ENCODE peak calls at places on chromosomes 12 and 14, in nine cellular contexts. A is kidney epithelial cell, E is left ventricle myocardium inferior, K is heart right ventricle, O is stomach, T is upper lobe of right lung, U is astrocyte of the spinal cord, P is upper lobe of left lung, D is GM12865. M is an unnamed sample.

GRCh38 chr12:49622501-49623141 is 740 bp upstream of the PRPF40B start:
- DNase-seq in A (no peak), E (no peak), K (no peak), O (peak), T (no peak), U (no peak), P (peak), D (peak), M (no peak)

GRCh38 chr14:65446159-65446558 is 33.6 kb downstream of the FUT8 start:
- DNase-seq in A (no peak), E (no peak), K (no peak), O (no peak), T (no peak), U (no peak), P (no peak), D (no peak), M (no peak)

GRCh38 chr14:35370969-35371368 is 33.6 kb downstream of the NFKBIA start:
- DNase-seq in A (no peak), E (no peak), K (no peak), O (no peak), T (no peak), U (no peak), P (no peak), D (no peak), M (no peak)

GRCh38 chr14:73759183-73759713 is 45.1 kb upstream of the PNMA1 start:
- DNase-seq in A (no peak), E (peak), K (peak), O (peak), T (peak), U (peak), P (peak), D (peak), M (no peak)

GRCh38 chr14:54813081-54813480 is 89.5 kb downstream of the GCH1 start:
- DNase-seq in A (no peak), E (no peak), K (no peak), O (no peak), T (no peak), U (no peak), P (no peak), D (no peak), M (no peak)

GRCh38 chr12:8033153-8034044 is 883 bp downstream of the FOXJ2 start:
- DNase-seq in A (no peak), E (peak), K (peak), O (no peak), T (no peak), U (peak), P (no peak), D (peak), M (peak)

GRCh38 chr12:1819050-1819449 is 1.3 kb upstream of the LRTM2 start:
- DNase-seq in A (no peak), E (no peak), K (no peak), O (no peak), T (no peak), U (no peak), P (no peak), D (no peak), M (no peak)

GRCh38 chr12:123063535-123063934 is 83.1 kb downstream of the ARL6IP4 start:
- DNase-seq in A (no peak), E (no peak), K (no peak), O (no peak), T (no peak), U (no peak), P (no peak), D (peak), M (no peak)

GRCh38 chr14:100603341-100604125 is 16.3 kb upstream of the BEGAIN start:
- DNase-seq in A (no peak), E (no peak), K (no peak), O (no peak), T (peak), U (no peak), P (no peak), D (no peak), M (no peak)

GRCh38 chr12:111363578-111363977 is 5.3 kb downstream of the PHETA1 start:
- DNase-seq in A (peak), E (no peak), K (no peak), O (no peak), T (no peak), U (peak), P (no peak), D (no peak), M (no peak)

GRCh38 chr14:96197969-96198368 is 6.7 kb upstream of the BDKRB2 start:
- DNase-seq in A (no peak), E (no peak), K (peak), O (no peak), T (no peak), U (no peak), P (peak), D (no peak), M (no peak)

GRCh38 chr12:125314051-125314882 is 249.0 kb downstream of the AACS start:
- DNase-seq in A (no peak), E (no peak), K (no peak), O (no peak), T (no peak), U (no peak), P (no peak), D (no peak), M (no peak)

GRCh38 chr12:101881228-101881627 is 3.8 kb downstream of the DRAM1 start:
- DNase-seq in A (no peak), E (no peak), K (no peak), O (no peak), T (no peak), U (no peak), P (no peak), D (no peak), M (no peak)

GRCh38 chr14:51447411-51447810 is 204.3 kb upstream of the FRMD6 start:
- DNase-seq in A (no peak), E (no peak), K (no peak), O (no peak), T (no peak), U (no peak), P (no peak), D (no peak), M (no peak)

GRCh38 chr12:27843714-27844245 is 63.7 kb upstream of the MANSC4 start:
- DNase-seq in A (no peak), E (no peak), K (no peak), O (no peak), T (no peak), U (peak), P (no peak), D (no peak), M (no peak)

GRCh38 chr12:26369588-26369987 is 174.2 kb downstream of the SSPN start:
- DNase-seq in A (peak), E (no peak), K (no peak), O (no peak), T (no peak), U (peak), P (no peak), D (no peak), M (no peak)

GRCh38 chr14:58227096-58227819 is 17.4 kb upstream of the PSMA3 start:
- DNase-seq in A (no peak), E (no peak), K (no peak), O (no peak), T (no peak), U (no peak), P (no peak), D (no peak), M (no peak)

GRCh38 chr14:68694516-68695235 is 98.2 kb downstream of the ZFP36L1 start:
- DNase-seq in A (no peak), E (no peak), K (no peak), O (no peak), T (no peak), U (peak), P (no peak), D (no peak), M (no peak)

GRCh38 chr14:92408186-92408585 is 85.2 kb downstream of the SLC24A4 start:
- DNase-seq in A (no peak), E (no peak), K (no peak), O (no peak), T (no peak), U (peak), P (no peak), D (no peak), M (no peak)

GRCh38 chr12:4874671-4875070 is 35.0 kb upstream of the KCNA1 start:
- DNase-seq in A (no peak), E (no peak), K (no peak), O (no peak), T (no peak), U (no peak), P (no peak), D (no peak), M (no peak)

GRCh38 chr14:54127526-54127925 is 170.9 kb upstream of the BMP4 start:
- DNase-seq in A (no peak), E (no peak), K (no peak), O (no peak), T (no peak), U (peak), P (no peak), D (no peak), M (no peak)

GRCh38 chr14:72810201-72810600 is 83.7 kb downstream of the DPF3 start:
- DNase-seq in A (no peak), E (no peak), K (no peak), O (no peak), T (no peak), U (no peak), P (no peak), D (no peak), M (no peak)

GRCh38 chr14:70754989-70755388 is 54.3 kb downstream of the MAP3K9 start:
- DNase-seq in A (peak), E (no peak), K (no peak), O (peak), T (peak), U (peak), P (no peak), D (no peak), M (no peak)

GRCh38 chr12:82414926-82415325 is 56.6 kb downstream of the METTL25 start:
- DNase-seq in A (no peak), E (no peak), K (no peak), O (no peak), T (no peak), U (peak), P (no peak), D (no peak), M (no peak)

GRCh38 chr14:66003082-66003740 is 483.0 kb upstream of the CCDC196 start:
- DNase-seq in A (no peak), E (no peak), K (no peak), O (no peak), T (no peak), U (no peak), P (no peak), D (no peak), M (no peak)

GRCh38 chr12:24482044-24482443 is 466.9 kb downstream of the BCAT1 start:
- DNase-seq in A (no peak), E (no peak), K (no peak), O (no peak), T (no peak), U (no peak), P (no peak), D (no peak), M (no peak)

DNA sequence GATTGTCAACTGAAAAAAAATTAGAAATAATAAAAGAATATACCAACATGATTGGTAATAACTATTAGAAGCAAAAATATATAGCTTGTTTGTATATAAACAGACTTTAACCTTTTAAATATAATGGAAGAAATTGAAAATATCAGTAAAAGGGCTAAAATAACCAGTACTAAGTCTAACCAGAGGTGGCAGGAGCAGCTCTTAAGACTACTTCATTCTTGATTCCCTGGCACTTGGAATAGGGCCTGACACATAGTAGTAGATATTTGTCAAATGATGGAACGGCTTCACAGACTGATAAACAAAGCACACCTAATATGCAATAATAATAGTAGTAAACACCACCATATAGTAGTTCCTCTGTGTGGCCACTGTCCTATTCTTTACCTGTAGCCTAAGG is 9.4 kb downstream of the TMEM63C start:
- DNase-seq in A (no peak), E (no peak), K (no peak), O (no peak), T (no peak), U (no peak), P (no peak), D (no peak), M (no peak)
- TF ChIP-seq CTCF in A (no peak), E (no peak), K (no peak), O (no peak), T (no peak), U (no peak), P (no peak), D (no peak), M (no peak)

DNA sequence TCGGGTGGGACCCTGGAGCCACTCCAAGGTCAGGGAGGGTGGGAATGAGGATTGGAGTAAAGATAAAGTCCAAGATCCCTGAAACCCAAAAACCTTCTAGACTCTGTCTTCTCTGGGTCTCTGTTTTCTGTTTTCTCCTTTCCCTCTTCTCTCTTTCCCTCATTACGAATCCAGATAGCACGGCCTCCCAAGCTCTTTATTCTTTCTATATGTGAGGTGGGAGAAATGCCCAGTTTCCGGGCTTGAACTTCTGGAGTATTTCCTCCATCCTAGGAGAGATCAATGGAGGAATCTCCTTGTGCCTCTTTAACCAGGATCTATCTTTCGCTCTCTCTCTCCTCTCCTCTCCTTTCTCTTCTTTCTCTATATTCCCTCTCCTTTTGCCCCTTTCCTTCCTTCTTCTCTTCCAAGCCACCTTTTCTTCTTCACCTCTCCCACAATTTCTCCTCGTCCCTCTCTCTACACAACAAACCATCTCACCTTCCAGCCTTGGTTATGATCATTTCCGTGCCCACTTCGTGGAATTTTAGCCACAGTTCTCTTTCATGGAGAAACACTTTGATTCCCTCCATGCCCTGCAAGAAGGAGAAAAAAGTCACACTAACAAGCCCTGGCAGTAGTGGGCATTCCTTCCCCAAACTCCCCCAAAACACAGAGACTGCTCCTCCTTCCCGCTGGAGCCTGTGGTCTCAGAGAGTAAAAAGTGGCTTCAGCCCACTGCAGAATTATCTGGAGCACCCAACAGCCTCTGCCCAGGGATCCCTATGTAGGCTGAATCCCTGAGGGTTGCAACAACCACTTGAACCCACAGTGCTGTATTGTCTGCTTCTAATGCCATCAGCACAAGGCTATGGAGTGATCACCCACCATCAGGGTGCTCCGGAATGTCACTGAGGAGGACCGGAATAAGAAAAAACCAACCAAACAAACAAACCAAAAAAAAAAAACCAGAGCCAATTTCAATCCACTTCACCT is 4.3 kb downstream of the TBX5 start:
- DNase-seq in A (no peak), E (no peak), K (no peak), O (no peak), T (no peak), U (no peak), P (no peak), D (no peak), M (no peak)
- TF ChIP-seq CTCF in A (no peak), E (no peak), K (no peak), O (no peak), T (no peak), U (no peak), P (no peak), D (no peak), M (no peak)

GRCh38 chr12:75491169-75491568 is 10.6 kb downstream of the GLIPR1 start:
- DNase-seq in A (no peak), E (no peak), K (no peak), O (no peak), T (no peak), U (no peak), P (no peak), D (no peak), M (no peak)

GRCh38 chr12:75487310-75487709 is 6.8 kb downstream of the GLIPR1 start:
- DNase-seq in A (no peak), E (no peak), K (no peak), O (no peak), T (no peak), U (no peak), P (no peak), D (no peak), M (no peak)

GRCh38 chr12:75489187-75489586 is 8.6 kb downstream of the GLIPR1 start:
- DNase-seq in A (no peak), E (no peak), K (no peak), O (no peak), T (no peak), U (no peak), P (no peak), D (no peak), M (no peak)

GRCh38 chr12:75489613-75490210 is 9.2 kb downstream of the GLIPR1 start:
- DNase-seq in A (no peak), E (no peak), K (no peak), O (no peak), T (no peak), U (peak), P (no peak), D (peak), M (no peak)

GRCh38 chr12:75488553-75488952 is 8.0 kb downstream of the GLIPR1 start:
- DNase-seq in A (no peak), E (no peak), K (no peak), O (no peak), T (no peak), U (peak), P (no peak), D (peak), M (no peak)
- TF ChIP-seq CTCF in A (peak), E (peak), K (peak), O (peak), T (peak), U (peak), P (peak), D (peak), M (peak)

GRCh38 chr14:85530626-85531025 is 682 bp downstream of the FLRT2 start:
- DNase-seq in A (no peak), E (no peak), K (no peak), O (no peak), T (no peak), U (no peak), P (no peak), D (no peak), M (no peak)

GRCh38 chr14:85531141-85531593 is 1.2 kb downstream of the FLRT2 start:
- DNase-seq in A (no peak), E (peak), K (no peak), O (peak), T (peak), U (peak), P (peak), D (no peak), M (no peak)

GRCh38 chr14:85532981-85533820 is 3.3 kb downstream of the FLRT2 start:
- DNase-seq in A (no peak), E (peak), K (peak), O (peak), T (peak), U (peak), P (peak), D (no peak), M (no peak)

GRCh38 chr14:85532570-85532969 is 2.6 kb downstream of the FLRT2 start:
- DNase-seq in A (no peak), E (no peak), K (no peak), O (no peak), T (no peak), U (no peak), P (no peak), D (no peak), M (no peak)

DNA sequence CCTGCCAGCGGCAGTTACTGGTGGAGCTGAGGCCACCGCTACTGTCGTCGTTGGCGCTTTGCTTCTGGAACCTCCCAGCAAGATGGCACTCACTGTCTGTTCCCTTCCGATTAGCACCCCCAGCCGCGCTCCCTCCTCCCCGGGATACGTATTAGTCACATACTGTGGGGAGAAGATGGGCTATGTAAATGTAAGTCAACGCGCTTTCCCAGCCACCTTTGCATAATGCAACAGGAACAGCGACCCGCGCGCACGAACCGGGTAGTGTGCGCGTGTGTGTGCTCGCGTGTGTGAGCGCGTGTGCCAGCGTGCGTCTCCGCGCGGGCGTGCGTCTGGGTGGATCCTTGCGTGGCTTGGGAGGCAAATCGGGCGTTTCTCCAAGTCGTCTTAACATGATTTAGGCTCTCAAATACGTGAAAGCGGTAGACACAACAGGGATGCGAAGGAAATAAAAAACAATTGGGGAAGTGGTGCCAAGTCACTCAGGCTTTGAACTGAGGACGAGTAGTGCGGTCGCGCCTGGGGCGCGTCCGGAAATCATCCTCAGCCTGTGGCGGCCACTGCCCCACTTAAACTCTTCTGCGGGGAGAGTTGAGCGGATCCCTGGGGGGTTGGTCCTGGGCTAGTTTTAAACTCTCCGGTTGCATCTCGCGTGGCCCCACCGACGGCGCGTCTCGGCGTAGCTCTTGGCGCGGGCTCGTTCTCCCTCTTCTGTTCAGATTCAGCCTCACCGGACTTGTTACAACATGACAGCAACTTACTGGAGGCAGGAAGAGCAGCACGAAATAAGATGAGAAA is 1.8 kb downstream of the FLRT2 start:
- DNase-seq in A (no peak), E (peak), K (peak), O (peak), T (peak), U (peak), P (peak), D (no peak), M (no peak)
- TF ChIP-seq CTCF in A (peak), E (peak), K (peak), O (no peak), T (peak), U (peak), P (no peak), D (no peak), M (peak)

GRCh38 chr14:22982477-22983245 is at the start of gene AJUBA:
- DNase-seq in A (no peak), E (peak), K (peak), O (peak), T (peak), U (peak), P (peak), D (peak), M (peak)
- TF ChIP-seq CTCF in A (no peak), E (no peak), K (no peak), O (no peak), T (no peak), U (no peak), P (peak), D (peak), M (no peak)

DNA sequence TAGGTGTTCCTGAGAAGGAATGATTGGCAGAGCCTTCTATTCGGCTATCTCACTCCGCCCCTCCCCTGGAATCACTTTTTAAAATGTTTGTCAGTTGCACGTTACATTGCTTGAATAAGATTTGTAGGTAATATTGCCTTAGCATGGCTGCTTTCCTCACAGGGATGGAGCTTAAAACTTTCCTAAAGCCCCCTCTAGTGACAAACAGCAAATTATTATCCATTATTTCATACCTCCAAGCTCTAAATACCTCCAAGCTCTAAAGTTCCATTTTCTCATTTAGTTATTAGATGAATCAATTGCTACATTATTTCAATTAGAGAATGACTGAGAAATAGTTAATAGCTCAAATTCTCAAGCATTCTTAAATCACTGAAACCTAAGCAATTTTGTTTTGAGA is 5.1 kb upstream of the SPATA7 start:
- DNase-seq in A (no peak), E (no peak), K (no peak), O (no peak), T (no peak), U (peak), P (no peak), D (no peak), M (no peak)
- TF ChIP-seq CTCF in A (peak), E (peak), K (peak), O (no peak), T (no peak), U (peak), P (no peak), D (no peak), M (peak)